ENCODE peak calls at places on chromosomes 1 and 21, in ten cellular contexts. One of them, this sample, is unnamed.

GRCh38 chr21:29078884-29079765 is 5.7 kb upstream of the CCT8 start:
- DNase-seq in neural progenitor cell: no peak
- DNase-seq in thyroid gland: no peak
- DNase-seq in sigmoid colon: no peak
- DNase-seq in left ventricle myocardium inferior: no peak
- DNase-seq in MM.1S: peak; percentile 71
- DNase-seq in osteoblast: no peak
- DNase-seq in heart right ventricle: peak; percentile 32
- DNase-seq in colonic mucosa: peak; percentile 29
- DNase-seq in prostate gland: no peak
- DNase-seq in this sample: no peak

GRCh38 chr1:184036517-184036949 is 995 bp downstream of the COLGALT2 start:
- DNase-seq in left ventricle myocardium inferior: peak; percentile 57
- DNase-seq in thyroid gland: peak; percentile 71
- DNase-seq in prostate gland: no peak
- DNase-seq in heart right ventricle: peak; percentile 49
- DNase-seq in neural progenitor cell: peak; percentile 69
- DNase-seq in sigmoid colon: peak; percentile 68
- DNase-seq in MM.1S: no peak
- DNase-seq in osteoblast: peak; percentile 74
- DNase-seq in colonic mucosa: no peak
- DNase-seq in this sample: peak; percentile 68

GRCh38 chr1:33099290-33100118 is 18.6 kb downstream of the AZIN2 start:
- DNase-seq in osteoblast: peak; percentile 95
- DNase-seq in left ventricle myocardium inferior: no peak
- DNase-seq in MM.1S: peak; percentile 98
- DNase-seq in colonic mucosa: no peak
- DNase-seq in heart right ventricle: peak; percentile 15
- DNase-seq in prostate gland: peak; percentile 20
- DNase-seq in sigmoid colon: no peak
- DNase-seq in neural progenitor cell: no peak
- DNase-seq in thyroid gland: no peak
- DNase-seq in this sample: no peak

GRCh38 chr1:202274611-202275010 is 67.1 kb downstream of the UBE2T start:
- DNase-seq in prostate gland: no peak
- DNase-seq in neural progenitor cell: no peak
- DNase-seq in colonic mucosa: peak; percentile 24
- DNase-seq in MM.1S: peak; percentile 51
- DNase-seq in sigmoid colon: no peak
- DNase-seq in heart right ventricle: peak; percentile 17
- DNase-seq in thyroid gland: no peak
- DNase-seq in left ventricle myocardium inferior: no peak
- DNase-seq in osteoblast: peak; percentile 82
- DNase-seq in this sample: no peak

GRCh38 chr1:32772281-32773017 is 44.7 kb downstream of the YARS1 start:
- DNase-seq in osteoblast: peak; percentile 84
- DNase-seq in heart right ventricle: no peak
- DNase-seq in prostate gland: no peak
- DNase-seq in left ventricle myocardium inferior: no peak
- DNase-seq in neural progenitor cell: no peak
- DNase-seq in MM.1S: no peak
- DNase-seq in sigmoid colon: no peak
- DNase-seq in thyroid gland: no peak
- DNase-seq in colonic mucosa: no peak
- DNase-seq in this sample: no peak

GRCh38 chr1:204619721-204620120 is 65.8 kb downstream of the LRRN2 start:
- DNase-seq in left ventricle myocardium inferior: no peak
- DNase-seq in osteoblast: peak; percentile 74
- DNase-seq in prostate gland: no peak
- DNase-seq in MM.1S: no peak
- DNase-seq in neural progenitor cell: peak; percentile 50
- DNase-seq in colonic mucosa: peak; percentile 23
- DNase-seq in heart right ventricle: no peak
- DNase-seq in thyroid gland: no peak
- DNase-seq in sigmoid colon: no peak
- DNase-seq in this sample: no peak

GRCh38 chr1:118871510-118872240 is 116.5 kb downstream of the TBX15 start:
- DNase-seq in prostate gland: no peak
- DNase-seq in osteoblast: no peak
- DNase-seq in heart right ventricle: no peak
- DNase-seq in colonic mucosa: no peak
- DNase-seq in MM.1S: no peak
- DNase-seq in left ventricle myocardium inferior: no peak
- DNase-seq in neural progenitor cell: no peak
- DNase-seq in sigmoid colon: no peak
- DNase-seq in thyroid gland: no peak
- DNase-seq in this sample: no peak

GRCh38 chr1:1439550-1440261 is 4.2 kb downstream of the VWA1 start:
- DNase-seq in sigmoid colon: no peak
- DNase-seq in osteoblast: peak; percentile 87
- DNase-seq in neural progenitor cell: no peak
- DNase-seq in heart right ventricle: no peak
- DNase-seq in MM.1S: no peak
- DNase-seq in left ventricle myocardium inferior: no peak
- DNase-seq in colonic mucosa: no peak
- DNase-seq in thyroid gland: no peak
- DNase-seq in prostate gland: no peak
- DNase-seq in this sample: no peak

GRCh38 chr1:21573971-21574458 is 64.8 kb downstream of the ALPL start:
- DNase-seq in prostate gland: peak; percentile 81
- DNase-seq in osteoblast: peak; percentile 89
- DNase-seq in sigmoid colon: peak; percentile 77
- DNase-seq in heart right ventricle: peak; percentile 90
- DNase-seq in left ventricle myocardium inferior: peak; percentile 86
- DNase-seq in MM.1S: peak; percentile 48
- DNase-seq in neural progenitor cell: peak; percentile 86
- DNase-seq in thyroid gland: peak; percentile 87
- DNase-seq in colonic mucosa: peak; percentile 59
- DNase-seq in this sample: peak; percentile 79

GRCh38 chr1:109239580-109240068 is 9.7 kb upstream of the CELSR2 start:
- DNase-seq in sigmoid colon: peak; percentile 66
- DNase-seq in heart right ventricle: no peak
- DNase-seq in colonic mucosa: no peak
- DNase-seq in osteoblast: peak; percentile 87
- DNase-seq in thyroid gland: peak; percentile 70
- DNase-seq in prostate gland: no peak
- DNase-seq in MM.1S: peak; percentile 6
- DNase-seq in neural progenitor cell: peak; percentile 78
- DNase-seq in left ventricle myocardium inferior: no peak
- DNase-seq in this sample: peak; percentile 62

GRCh38 chr1:93842750-93843500 is 36.1 kb downstream of the DNTTIP2 start:
- DNase-seq in thyroid gland: no peak
- DNase-seq in prostate gland: no peak
- DNase-seq in neural progenitor cell: no peak
- DNase-seq in left ventricle myocardium inferior: no peak
- DNase-seq in heart right ventricle: no peak
- DNase-seq in colonic mucosa: no peak
- DNase-seq in osteoblast: peak; percentile 50
- DNase-seq in MM.1S: no peak
- DNase-seq in sigmoid colon: no peak
- DNase-seq in this sample: no peak

GRCh38 chr1:216015116-216015515 is 408.1 kb downstream of the USH2A start:
- DNase-seq in heart right ventricle: no peak
- DNase-seq in neural progenitor cell: no peak
- DNase-seq in sigmoid colon: no peak
- DNase-seq in MM.1S: no peak
- DNase-seq in colonic mucosa: no peak
- DNase-seq in prostate gland: no peak
- DNase-seq in osteoblast: no peak
- DNase-seq in thyroid gland: no peak
- DNase-seq in left ventricle myocardium inferior: no peak
- DNase-seq in this sample: no peak

GRCh38 chr21:36156815-36157670 is at the start of gene DOP1B:
- DNase-seq in neural progenitor cell: no peak
- DNase-seq in prostate gland: no peak
- DNase-seq in thyroid gland: no peak
- DNase-seq in MM.1S: peak; percentile 53
- DNase-seq in heart right ventricle: no peak
- DNase-seq in colonic mucosa: peak; percentile 72
- DNase-seq in osteoblast: peak; percentile 88
- DNase-seq in left ventricle myocardium inferior: peak; percentile 21
- DNase-seq in sigmoid colon: no peak
- DNase-seq in this sample: no peak

GRCh38 chr1:25174730-25175612 is 57.3 kb downstream of the SYF2 start:
- DNase-seq in heart right ventricle: no peak
- DNase-seq in MM.1S: no peak
- DNase-seq in colonic mucosa: no peak
- DNase-seq in osteoblast: no peak
- DNase-seq in sigmoid colon: no peak
- DNase-seq in neural progenitor cell: no peak
- DNase-seq in thyroid gland: peak; percentile 49
- DNase-seq in prostate gland: no peak
- DNase-seq in left ventricle myocardium inferior: no peak
- DNase-seq in this sample: no peak

GRCh38 chr1:184242507-184242943 is 144.3 kb upstream of the C1orf21 start:
- DNase-seq in osteoblast: no peak
- DNase-seq in sigmoid colon: no peak
- DNase-seq in prostate gland: no peak
- DNase-seq in heart right ventricle: peak; percentile 27
- DNase-seq in left ventricle myocardium inferior: no peak
- DNase-seq in colonic mucosa: no peak
- DNase-seq in thyroid gland: no peak
- DNase-seq in MM.1S: peak; percentile 44
- DNase-seq in neural progenitor cell: peak; percentile 77
- DNase-seq in this sample: no peak

GRCh38 chr1:153277852-153278251 is 18.4 kb downstream of the LORICRIN start:
- DNase-seq in sigmoid colon: no peak
- DNase-seq in heart right ventricle: no peak
- DNase-seq in thyroid gland: no peak
- DNase-seq in prostate gland: no peak
- DNase-seq in MM.1S: peak; percentile 92
- DNase-seq in osteoblast: no peak
- DNase-seq in colonic mucosa: peak; percentile 49
- DNase-seq in neural progenitor cell: no peak
- DNase-seq in left ventricle myocardium inferior: no peak
- DNase-seq in this sample: no peak

GRCh38 chr1:178733972-178734371 is 8.9 kb downstream of the RALGPS2 start:
- DNase-seq in neural progenitor cell: no peak
- DNase-seq in osteoblast: no peak
- DNase-seq in heart right ventricle: no peak
- DNase-seq in prostate gland: no peak
- DNase-seq in MM.1S: no peak
- DNase-seq in left ventricle myocardium inferior: no peak
- DNase-seq in colonic mucosa: no peak
- DNase-seq in thyroid gland: no peak
- DNase-seq in sigmoid colon: no peak
- DNase-seq in this sample: no peak
- TF ChIP-seq CTCF in neural progenitor cell: peak; percentile 36
- TF ChIP-seq CTCF in osteoblast: peak; percentile 18
- TF ChIP-seq CTCF in heart right ventricle: peak; percentile 14
- TF ChIP-seq CTCF in prostate gland: no peak
- TF ChIP-seq CTCF in MM.1S: peak; percentile 38
- TF ChIP-seq CTCF in left ventricle myocardium inferior: peak; percentile 35
- TF ChIP-seq CTCF in colonic mucosa: peak; percentile 11
- TF ChIP-seq CTCF in thyroid gland: no peak
- TF ChIP-seq CTCF in sigmoid colon: no peak
- TF ChIP-seq CTCF in this sample: no peak

DNA sequence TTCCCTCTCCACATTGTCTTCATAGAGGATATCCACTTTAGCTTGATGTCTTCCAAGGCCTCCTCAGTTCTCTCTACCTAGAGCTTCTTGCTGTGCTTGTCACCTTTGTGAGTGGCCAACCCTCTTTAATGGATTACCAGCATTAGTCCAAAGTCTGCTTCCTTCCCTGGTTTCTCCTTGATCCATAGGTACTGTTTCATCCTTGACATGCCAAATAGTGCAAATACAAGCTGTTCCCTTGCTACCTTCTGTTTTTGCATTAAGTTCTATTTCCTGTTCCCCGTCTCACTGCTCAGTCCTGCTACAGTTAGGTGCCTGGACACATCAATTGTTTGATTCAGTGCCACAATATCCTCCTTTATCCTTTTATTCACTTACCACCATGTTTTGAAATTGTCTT is 19.2 kb downstream of the MAST2 start:
- DNase-seq in osteoblast: peak; percentile 1
- DNase-seq in MM.1S: no peak
- DNase-seq in sigmoid colon: no peak
- DNase-seq in colonic mucosa: no peak
- DNase-seq in neural progenitor cell: no peak
- DNase-seq in thyroid gland: no peak
- DNase-seq in prostate gland: no peak
- DNase-seq in heart right ventricle: no peak
- DNase-seq in left ventricle myocardium inferior: no peak
- DNase-seq in this sample: no peak
- H3K27me3 ChIP-seq in osteoblast: no peaks in the 10 kb centered on the region
- H3K27me3 ChIP-seq in MM.1S: no peaks in the 10 kb centered on the region
- H3K27me3 ChIP-seq in sigmoid colon: no peaks in the 10 kb centered on the region
- H3K27me3 ChIP-seq in colonic mucosa: no peaks in the 10 kb centered on the region
- H3K27me3 ChIP-seq in neural progenitor cell: no peaks in the 10 kb centered on the region
- H3K27me3 ChIP-seq in thyroid gland: no peaks in the 10 kb centered on the region
- H3K27me3 ChIP-seq in prostate gland: no peaks in the 10 kb centered on the region
- H3K27me3 ChIP-seq in heart right ventricle: no peaks in the 10 kb centered on the region
- H3K27me3 ChIP-seq in left ventricle myocardium inferior: no peaks in the 10 kb centered on the region
- H3K27me3 ChIP-seq in this sample: no peaks in the 10 kb centered on the region

DNA sequence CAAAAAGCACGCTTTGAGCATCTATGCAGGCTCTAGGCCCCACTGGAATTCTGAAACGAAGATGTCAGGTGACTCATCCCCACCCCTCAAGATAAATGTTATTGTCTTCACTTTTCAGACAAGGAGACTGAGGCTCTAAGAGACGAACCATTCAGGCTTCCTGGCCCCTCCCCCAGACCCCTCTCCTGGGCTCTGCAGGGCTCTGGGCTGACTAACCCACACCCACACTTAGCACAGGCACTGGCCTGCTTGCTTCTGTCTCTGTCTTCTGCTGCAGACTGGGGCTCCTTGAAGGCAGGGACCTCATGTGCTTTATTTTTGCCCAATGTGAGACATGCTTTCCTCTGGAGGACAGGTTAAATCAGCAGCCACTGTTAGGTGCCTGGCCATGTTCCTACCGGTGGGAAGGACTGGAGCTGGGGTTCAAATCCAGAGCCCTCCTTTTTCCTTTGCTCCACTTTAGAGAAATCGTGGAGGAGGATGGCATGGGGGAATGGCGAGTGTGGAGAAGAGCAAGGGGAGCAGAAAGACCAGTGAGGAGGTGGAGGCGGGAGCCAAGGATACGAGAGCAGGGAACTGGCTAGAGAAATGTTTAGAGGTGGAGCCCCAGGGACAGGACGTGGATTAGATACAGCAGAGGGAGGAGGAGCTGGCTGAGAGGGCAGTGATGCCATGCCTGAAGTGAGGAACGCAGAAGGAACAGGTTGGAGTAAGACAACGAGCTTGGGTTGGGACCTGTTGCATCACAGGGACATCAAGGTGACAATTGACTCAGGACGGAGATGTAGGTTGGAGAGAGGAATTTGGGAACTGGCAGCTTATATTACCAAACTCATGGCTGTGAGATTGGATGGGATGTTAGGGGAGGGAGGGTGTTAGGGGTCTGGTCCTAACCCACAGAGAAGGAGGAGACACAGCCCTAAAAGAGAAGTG is 1.7 kb downstream of the TMEM125 start:
- DNase-seq in sigmoid colon: peak; percentile 30
- DNase-seq in colonic mucosa: no peak
- DNase-seq in left ventricle myocardium inferior: no peak
- DNase-seq in heart right ventricle: no peak
- DNase-seq in neural progenitor cell: no peak
- DNase-seq in MM.1S: no peak
- DNase-seq in thyroid gland: no peak
- DNase-seq in osteoblast: no peak
- DNase-seq in prostate gland: no peak
- DNase-seq in this sample: peak; percentile 50
- H3K4me1 ChIP-seq in sigmoid colon: peaks cover 8% of the 10 kb centered on the region
- H3K4me1 ChIP-seq in colonic mucosa: no peaks in the 10 kb centered on the region
- H3K4me1 ChIP-seq in left ventricle myocardium inferior: peaks cover 14% of the 10 kb centered on the region
- H3K4me1 ChIP-seq in heart right ventricle: no peaks in the 10 kb centered on the region
- H3K4me1 ChIP-seq in neural progenitor cell: peaks cover 13% of the 10 kb centered on the region
- H3K4me1 ChIP-seq in MM.1S: peaks cover 5% of the 10 kb centered on the region
- H3K4me1 ChIP-seq in thyroid gland: peaks cover 51% of the 10 kb centered on the region
- H3K4me1 ChIP-seq in osteoblast: no peaks in the 10 kb centered on the region
- H3K4me1 ChIP-seq in prostate gland: no peaks in the 10 kb centered on the region
- H3K4me1 ChIP-seq in this sample: peaks cover 14% of the 10 kb centered on the region

GRCh38 chr1:9914603-9914937 is 4.5 kb upstream of the CTNNBIP1 start:
- DNase-seq in sigmoid colon: no peak
- DNase-seq in osteoblast: no peak
- DNase-seq in MM.1S: no peak
- DNase-seq in neural progenitor cell: no peak
- DNase-seq in heart right ventricle: no peak
- DNase-seq in left ventricle myocardium inferior: no peak
- DNase-seq in colonic mucosa: no peak
- DNase-seq in thyroid gland: no peak
- DNase-seq in prostate gland: no peak
- DNase-seq in this sample: no peak
- TF ChIP-seq CTCF in sigmoid colon: no peak
- TF ChIP-seq CTCF in osteoblast: no peak
- TF ChIP-seq CTCF in MM.1S: no peak
- TF ChIP-seq CTCF in neural progenitor cell: no peak
- TF ChIP-seq CTCF in heart right ventricle: no peak
- TF ChIP-seq CTCF in left ventricle myocardium inferior: peak; percentile 56
- TF ChIP-seq CTCF in colonic mucosa: no peak
- TF ChIP-seq CTCF in thyroid gland: peak; percentile 29
- TF ChIP-seq CTCF in prostate gland: no peak
- TF ChIP-seq CTCF in this sample: peak; percentile 15

This sample was measured in upper lobe of right lung.